ENCODE peak calls at places on chromosomes 13 and 19, in seven cellular contexts. U is GM12878, F is HepG2, S is K562, T is HCT116, P is SK-N-SH, B is H1. G is an unnamed sample.

GRCh38 chr13:29505950-29506349 is 89.5 kb downstream of the SLC7A1 start:
- DNase-seq in S (no peak), T (no peak), B (no peak), P (no peak), U (no peak), F (no peak), G (no peak)

GRCh38 chr13:113224486-113224885 is 15.1 kb downstream of the CUL4A start:
- DNase-seq in B (no peak), S (no peak), P (no peak), F (no peak), T (no peak), U (no peak), G (no peak)

GRCh38 chr13:93521307-93521706 is 294.7 kb downstream of the GPC6 start:
- DNase-seq in B (no peak), P (no peak), S (no peak), U (no peak), T (no peak), F (no peak), G (no peak)

GRCh38 chr13:46831588-46832194 is 34.7 kb upstream of the ESD start:
- DNase-seq in B (no peak), P (peak), F (peak), U (no peak), T (peak), S (peak), G (peak)

GRCh38 chr13:95298169-95298940 is 2.9 kb downstream of the ABCC4 start:
- DNase-seq in B (no peak), P (no peak), U (no peak), S (no peak), T (no peak), F (no peak), G (no peak)

GRCh38 chr19:39032164-39032918 is at the start of gene FBXO27:
- DNase-seq in P (peak), T (peak), F (no peak), S (peak), B (no peak), U (no peak), G (peak)

GRCh38 chr19:38395381-38396127 is 7.1 kb downstream of the SPRED3 start:
- DNase-seq in U (no peak), F (no peak), T (no peak), P (no peak), S (no peak), B (no peak), G (no peak)

GRCh38 chr13:57982782-57983181 is 351.2 kb downstream of the PCDH17 start:
- DNase-seq in B (no peak), F (no peak), S (no peak), T (no peak), P (no peak), U (no peak), G (no peak)

GRCh38 chr19:44657211-44657921 is 13.7 kb downstream of the PVR start:
- DNase-seq in U (no peak), F (peak), B (no peak), S (peak), T (no peak), P (peak), G (no peak)

GRCh38 chr13:98478134-98479129 is 98.5 kb downstream of the STK24 start:
- DNase-seq in F (no peak), P (peak), B (no peak), U (peak), S (peak), T (no peak), G (no peak)

GRCh38 chr19:28727133-28727834 is 485.7 kb downstream of the UQCRFS1 start:
- DNase-seq in S (peak), U (no peak), P (peak), B (peak), T (no peak), F (no peak), G (no peak)

GRCh38 chr19:18558202-18558555 is 509 bp downstream of the KXD1 start:
- DNase-seq in B (no peak), T (no peak), U (no peak), P (no peak), F (no peak), S (no peak), G (no peak)

GRCh38 chr13:114068723-114069322 is 63.6 kb downstream of the RASA3 start:
- DNase-seq in S (no peak), B (no peak), U (no peak), T (no peak), F (no peak), P (no peak), G (peak)

GRCh38 chr19:38273499-38273898 is 9.1 kb downstream of the SPINT2 start:
- DNase-seq in B (no peak), S (peak), U (no peak), P (no peak), F (no peak), T (no peak), G (no peak)

GRCh38 chr19:11324748-11325389 is 14.6 kb downstream of the RAB3D start:
- DNase-seq in F (no peak), T (no peak), P (peak), B (no peak), S (no peak), U (no peak), G (no peak)

GRCh38 chr19:45514376-45515051 is 7.2 kb downstream of the VASP start:
- DNase-seq in F (peak), U (no peak), P (no peak), B (no peak), S (no peak), T (no peak), G (no peak)

GRCh38 chr19:1938071-1938470 is 2.9 kb upstream of the CSNK1G2 start:
- DNase-seq in P (no peak), S (no peak), U (no peak), T (no peak), B (no peak), F (no peak), G (no peak)

GRCh38 chr13:72820156-72820897 is 38.4 kb downstream of the PIBF1 start:
- DNase-seq in S (no peak), F (no peak), P (no peak), U (no peak), B (no peak), T (no peak), G (no peak)

GRCh38 chr19:34838753-34839431 is 65.9 kb upstream of the ZNF599 start:
- DNase-seq in F (peak), S (no peak), U (no peak), P (no peak), B (peak), T (no peak), G (peak)

GRCh38 chr13:112346173-112346898 is 29.8 kb upstream of the SPACA7 start:
- DNase-seq in F (no peak), S (peak), P (no peak), T (peak), U (no peak), B (no peak), G (no peak)

GRCh38 chr19:947707-948533 is 22.1 kb downstream of the ARID3A start:
- DNase-seq in F (no peak), T (no peak), U (peak), P (no peak), B (no peak), S (no peak), G (no peak)

GRCh38 chr13:69331245-69331644 is 776.4 kb upstream of the ATXN8OS start:
- DNase-seq in T (no peak), F (no peak), B (no peak), U (no peak), P (peak), S (peak), G (no peak)

GRCh38 chr19:17220207-17220758 is 5.1 kb downstream of the USE1 start:
- DNase-seq in S (peak), B (no peak), U (no peak), F (no peak), T (no peak), P (no peak), G (no peak)

GRCh38 chr19:407501-408440 is 1.2 kb downstream of the C2CD4C start:
- DNase-seq in T (no peak), S (no peak), U (no peak), P (peak), B (no peak), F (no peak), G (no peak)

GRCh38 chr19:17762505-17763229 is 11.4 kb downstream of the FCHO1 start:
- DNase-seq in B (no peak), U (no peak), T (no peak), S (peak), F (peak), P (peak), G (peak)

GRCh38 chr19:38695319-38695683 is 47.9 kb downstream of the ACTN4 start:
- DNase-seq in S (no peak), B (no peak), P (no peak), F (no peak), U (no peak), T (no peak), G (no peak)

GRCh38 chr19:50921391-50922315 is 10.5 kb upstream of the KLK4 start:
- DNase-seq in B (no peak), F (no peak), U (no peak), T (no peak), S (no peak), P (no peak), G (no peak)

GRCh38 chr13:112931028-112931934 is 37.7 kb upstream of the MCF2L start:
- DNase-seq in F (peak), U (no peak), B (peak), P (peak), S (peak), T (peak), G (peak)

GRCh38 chr13:41389580-41389979 is 67.8 kb upstream of the RGCC start:
- DNase-seq in U (no peak), F (no peak), T (no peak), B (no peak), S (no peak), P (no peak), G (no peak)

GRCh38 chr19:8635422-8635821 is 5.0 kb downstream of the NFILZ start:
- DNase-seq in T (no peak), U (no peak), B (no peak), S (no peak), F (no peak), P (no peak), G (no peak)

GRCh38 chr19:313169-313987 is 22.2 kb upstream of the PLPP2 start:
- DNase-seq in S (no peak), P (no peak), F (no peak), T (no peak), B (no peak), U (no peak), G (no peak)

GRCh38 chr19:15292847-15293582 is 39.3 kb downstream of the BRD4 start:
- DNase-seq in F (no peak), P (no peak), S (no peak), T (no peak), U (no peak), B (no peak), G (no peak)

GRCh38 chr19:2061936-2062729 is 11.1 kb upstream of the MKNK2 start:
- DNase-seq in U (no peak), B (no peak), F (peak), T (no peak), S (peak), P (no peak), G (no peak)

DNA sequence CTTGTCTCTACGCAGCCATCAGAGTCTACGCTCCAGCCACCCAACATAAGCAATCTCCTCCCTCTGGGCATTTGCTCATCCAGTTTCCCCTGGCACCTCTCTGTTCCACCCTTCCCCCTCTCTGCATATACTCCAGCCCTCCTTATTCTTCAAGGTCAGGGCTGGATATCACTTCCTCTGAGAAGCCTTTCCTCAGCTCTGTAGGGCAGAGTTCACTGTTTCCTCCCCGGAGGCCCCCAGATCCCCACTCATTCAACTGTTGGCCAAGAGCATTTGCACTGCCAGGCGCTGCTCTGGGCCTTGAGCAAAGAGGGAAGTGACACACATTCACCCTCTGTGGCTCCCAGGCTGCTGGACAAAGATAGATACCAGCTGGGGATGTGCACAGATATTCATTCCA is 3.3 kb downstream of the FCGRT start:
- DNase-seq in B (no peak), U (no peak), F (no peak), T (no peak), P (no peak), S (no peak), G (no peak)
- TF ChIP-seq JUND in B (no peak), U (no peak), F (no peak), T (no peak), P (no peak), S (no peak), G (no peak)

GRCh38 chr19:42153606-42154405 is 21.6 kb upstream of the POU2F2 start:
- DNase-seq in B (no peak), T (no peak), P (peak), S (no peak), U (no peak), F (no peak), G (no peak)
- TF ChIP-seq JUND in B (no peak), T (no peak), P (no peak), S (no peak), U (no peak), F (no peak), G (no peak)

GRCh38 chr19:40921005-40921897 is 39.2 kb upstream of the CYP2A7 start:
- DNase-seq in U (no peak), B (no peak), S (peak), T (peak), P (no peak), F (peak), G (peak)

GRCh38 chr19:40920300-40921004 is 38.4 kb upstream of the CYP2A7 start:
- DNase-seq in P (no peak), S (no peak), U (no peak), T (no peak), B (no peak), F (no peak), G (no peak)

GRCh38 chr19:40927567-40927966 is 45.5 kb upstream of the CYP2A7 start:
- DNase-seq in S (no peak), U (no peak), F (no peak), P (no peak), T (no peak), B (no peak), G (no peak)

GRCh38 chr19:40928859-40929258 is 46.8 kb upstream of the CYP2A7 start:
- DNase-seq in B (no peak), T (no peak), P (no peak), U (no peak), S (peak), F (no peak), G (no peak)

DNA sequence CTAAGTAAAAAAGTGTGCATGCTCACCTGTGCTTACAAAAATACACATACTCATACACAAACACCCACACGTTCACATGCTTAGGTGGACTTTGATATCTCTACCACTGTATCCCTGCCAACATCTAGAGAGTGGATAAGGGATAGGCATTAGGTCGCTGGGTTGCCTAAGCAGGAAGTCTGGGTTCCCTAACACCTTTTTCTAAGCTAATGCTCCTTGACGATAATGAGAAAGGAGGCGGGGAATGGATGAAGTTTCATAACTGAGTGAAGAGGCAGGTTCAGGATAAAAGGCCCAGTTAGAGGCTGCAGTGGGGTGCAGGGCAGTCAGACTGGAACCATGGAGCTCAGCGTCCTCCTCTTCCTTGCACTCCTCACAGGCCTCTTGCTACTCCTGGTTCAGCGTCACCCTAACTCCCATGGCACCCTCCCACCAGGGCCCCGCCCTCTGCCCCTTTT is 41.9 kb upstream of the CYP2A7 start:
- DNase-seq in U (no peak), F (no peak), S (no peak), B (no peak), T (no peak), P (no peak), G (no peak)
- TF ChIP-seq JUND in U (no peak), F (no peak), S (no peak), B (no peak), T (no peak), P (no peak), G (no peak)

DNA sequence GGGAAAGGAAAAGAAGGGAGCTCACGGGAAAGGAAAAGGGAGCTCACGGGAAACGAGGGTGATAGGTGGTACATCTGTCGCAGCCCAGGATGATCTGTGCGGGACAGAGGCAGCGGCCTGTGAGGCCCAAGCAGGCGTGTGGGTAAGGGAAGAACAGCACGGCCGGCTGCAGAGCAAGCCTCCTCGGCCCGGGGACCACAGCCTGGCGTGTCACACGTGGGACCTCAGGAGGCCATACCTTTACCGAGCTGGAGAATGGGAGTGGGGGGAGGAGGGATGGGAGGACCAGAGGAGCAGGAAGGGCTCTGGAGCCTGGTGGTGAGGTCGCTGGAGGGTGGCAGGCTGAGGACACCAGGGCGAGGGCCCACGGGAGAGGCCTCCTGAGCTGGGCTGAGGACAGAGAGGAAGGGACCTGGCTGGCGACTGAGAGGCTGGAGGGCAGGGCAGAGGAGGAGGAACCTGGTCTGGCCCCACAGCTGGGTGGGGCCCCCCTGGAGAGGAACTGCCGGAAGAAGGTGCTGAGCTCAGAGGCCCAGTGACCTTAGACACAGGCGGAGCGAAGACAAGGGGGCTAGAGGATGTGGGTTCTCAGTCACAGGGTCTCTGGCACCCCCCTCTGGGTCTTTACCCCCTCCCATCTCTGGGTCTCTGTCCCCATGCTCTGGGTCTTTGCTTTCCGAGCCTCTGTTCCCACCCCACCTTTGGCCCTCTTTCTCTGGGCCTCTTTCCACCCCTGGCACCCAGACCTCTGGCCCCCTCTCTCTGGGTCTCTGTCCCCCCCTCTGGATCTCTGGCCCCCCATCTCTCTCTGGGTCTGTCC is 2.9 kb upstream of the FTL start:
- DNase-seq in F (peak), P (no peak), B (no peak), S (peak), T (no peak), U (no peak), G (no peak)
- TF ChIP-seq JUND in F (no peak), P (no peak), B (no peak), S (peak), T (no peak), U (no peak), G (no peak)

DNA sequence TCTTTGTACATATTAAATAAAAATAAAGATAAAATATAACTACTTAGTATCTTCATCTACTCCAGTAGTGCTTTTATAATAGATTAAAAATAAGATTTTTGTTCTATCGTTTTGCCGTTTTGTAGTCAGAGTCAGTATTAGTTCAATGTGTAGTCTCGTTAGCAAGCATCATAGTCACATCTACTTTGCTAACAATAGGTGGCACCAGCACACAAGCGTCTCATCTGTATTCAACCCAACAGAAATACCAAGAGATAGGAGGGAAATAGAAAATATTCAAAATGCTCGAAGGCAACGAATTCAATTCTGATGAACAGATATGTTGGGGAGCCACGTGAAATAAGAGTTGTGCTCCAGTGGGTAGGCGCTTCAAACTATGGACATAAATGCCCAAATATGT is 21.4 kb upstream of the MICU2 start:
- DNase-seq in F (peak), U (no peak), B (no peak), T (peak), S (peak), P (peak), G (peak)
- TF ChIP-seq JUND in F (no peak), U (no peak), B (no peak), T (no peak), S (no peak), P (no peak), G (no peak)

GRCh38 chr19:51959791-51960190 is 26.8 kb downstream of the ZNF350 start:
- DNase-seq in U (no peak), T (no peak), F (no peak), P (no peak), B (no peak), S (no peak), G (peak)
- TF ChIP-seq JUND in U (no peak), T (no peak), F (no peak), P (no peak), B (no peak), S (no peak), G (no peak)

G was measured in T47D.